ENCODE peak calls at places on chromosomes 4 and X, in six cellular contexts. One of them, this sample, is unnamed.

GRCh38 chr4:158161561-158162354 is 11.1 kb downstream of the GASK1B start:
- DNase-seq in foreskin fibroblast: peak; percentile 92
- DNase-seq in T-helper 17 cell: no peak
- DNase-seq in activated CD4-positive, alpha-beta memory T cell treated with anti-CD3 and anti-CD28 coated beads for 36 hours: no peak
- DNase-seq in glomerular endothelial cell: peak; percentile 99
- DNase-seq in activated CD4-positive, alpha-beta T cell treated with anti-CD3 and anti-CD28 coated beads for 1 hour: no peak
- DNase-seq in this sample: peak; percentile 88

GRCh38 chr4:41154001-41154813 is 60.1 kb downstream of the APBB2 start:
- DNase-seq in T-helper 17 cell: no peak
- DNase-seq in activated CD4-positive, alpha-beta T cell treated with anti-CD3 and anti-CD28 coated beads for 1 hour: no peak
- DNase-seq in foreskin fibroblast: no peak
- DNase-seq in activated CD4-positive, alpha-beta memory T cell treated with anti-CD3 and anti-CD28 coated beads for 36 hours: no peak
- DNase-seq in glomerular endothelial cell: no peak
- DNase-seq in this sample: no peak

GRCh38 chrX:103153661-103154060 is 60.7 kb upstream of the NXF3 start:
- DNase-seq in foreskin fibroblast: no peak
- DNase-seq in activated CD4-positive, alpha-beta memory T cell treated with anti-CD3 and anti-CD28 coated beads for 36 hours: no peak
- DNase-seq in activated CD4-positive, alpha-beta T cell treated with anti-CD3 and anti-CD28 coated beads for 1 hour: no peak
- DNase-seq in glomerular endothelial cell: no peak
- DNase-seq in T-helper 17 cell: no peak
- DNase-seq in this sample: no peak

GRCh38 chr4:7396186-7396585 is 38.5 kb downstream of the PSAPL1 start:
- DNase-seq in activated CD4-positive, alpha-beta T cell treated with anti-CD3 and anti-CD28 coated beads for 1 hour: no peak
- DNase-seq in T-helper 17 cell: no peak
- DNase-seq in foreskin fibroblast: no peak
- DNase-seq in glomerular endothelial cell: no peak
- DNase-seq in activated CD4-positive, alpha-beta memory T cell treated with anti-CD3 and anti-CD28 coated beads for 36 hours: no peak
- DNase-seq in this sample: no peak

GRCh38 chrX:85140963-85141362 is 102.6 kb downstream of the SATL1 start:
- DNase-seq in T-helper 17 cell: no peak
- DNase-seq in glomerular endothelial cell: no peak
- DNase-seq in activated CD4-positive, alpha-beta T cell treated with anti-CD3 and anti-CD28 coated beads for 1 hour: no peak
- DNase-seq in foreskin fibroblast: no peak
- DNase-seq in activated CD4-positive, alpha-beta memory T cell treated with anti-CD3 and anti-CD28 coated beads for 36 hours: no peak
- DNase-seq in this sample: no peak

GRCh38 chr4:150002561-150002960 is 75.7 kb upstream of the DCLK2 start:
- DNase-seq in foreskin fibroblast: no peak
- DNase-seq in glomerular endothelial cell: no peak
- DNase-seq in activated CD4-positive, alpha-beta T cell treated with anti-CD3 and anti-CD28 coated beads for 1 hour: no peak
- DNase-seq in activated CD4-positive, alpha-beta memory T cell treated with anti-CD3 and anti-CD28 coated beads for 36 hours: no peak
- DNase-seq in T-helper 17 cell: no peak
- DNase-seq in this sample: no peak

GRCh38 chr4:135177323-135177722 is 975.7 kb upstream of the PABPC4L start:
- DNase-seq in activated CD4-positive, alpha-beta T cell treated with anti-CD3 and anti-CD28 coated beads for 1 hour: no peak
- DNase-seq in T-helper 17 cell: no peak
- DNase-seq in activated CD4-positive, alpha-beta memory T cell treated with anti-CD3 and anti-CD28 coated beads for 36 hours: no peak
- DNase-seq in glomerular endothelial cell: no peak
- DNase-seq in foreskin fibroblast: no peak
- DNase-seq in this sample: no peak

GRCh38 chrX:97897998-97898397 is 1014.3 kb downstream of the RPA4 start:
- DNase-seq in activated CD4-positive, alpha-beta memory T cell treated with anti-CD3 and anti-CD28 coated beads for 36 hours: no peak
- DNase-seq in glomerular endothelial cell: no peak
- DNase-seq in activated CD4-positive, alpha-beta T cell treated with anti-CD3 and anti-CD28 coated beads for 1 hour: no peak
- DNase-seq in T-helper 17 cell: no peak
- DNase-seq in foreskin fibroblast: no peak
- DNase-seq in this sample: no peak

GRCh38 chrX:96480081-96480480 is 204.6 kb upstream of the DIAPH2 start:
- DNase-seq in activated CD4-positive, alpha-beta memory T cell treated with anti-CD3 and anti-CD28 coated beads for 36 hours: no peak
- DNase-seq in T-helper 17 cell: no peak
- DNase-seq in activated CD4-positive, alpha-beta T cell treated with anti-CD3 and anti-CD28 coated beads for 1 hour: no peak
- DNase-seq in glomerular endothelial cell: no peak
- DNase-seq in foreskin fibroblast: peak; percentile 69
- DNase-seq in this sample: peak; percentile 61

GRCh38 chr4:78323439-78323838 is 228.1 kb upstream of the ANXA3 start:
- DNase-seq in activated CD4-positive, alpha-beta T cell treated with anti-CD3 and anti-CD28 coated beads for 1 hour: no peak
- DNase-seq in foreskin fibroblast: no peak
- DNase-seq in activated CD4-positive, alpha-beta memory T cell treated with anti-CD3 and anti-CD28 coated beads for 36 hours: no peak
- DNase-seq in T-helper 17 cell: no peak
- DNase-seq in glomerular endothelial cell: no peak
- DNase-seq in this sample: no peak